ENCODE peak calls at places on chromosomes 11 and 22, in six cellular contexts. P is endothelial cell of umbilical vein, K is HCT116, X is GM23338, H is GM12878, L is HepG2. A is an unnamed sample.

GRCh38 chr11:120471131-120471530 is 40.4 kb upstream of the GRIK4 start:
- DNase-seq in P (no peak), K (no peak), X (no peak), H (no peak), L (no peak), A (no peak)

GRCh38 chr11:3838504-3838903 is 2.3 kb downstream of the RHOG start:
- DNase-seq in P (no peak), K (no peak), X (no peak), H (no peak), L (no peak), A (no peak)

GRCh38 chr11:46918087-46918751 is at the start of gene LRP4:
- DNase-seq in P (no peak), K (no peak), X (peak), H (no peak), L (no peak), A (no peak)

GRCh38 chr11:67563354-67564114 is 20.1 kb upstream of the GSTP1 start:
- DNase-seq in P (peak), K (peak), X (no peak), H (no peak), L (no peak), A (no peak)

GRCh38 chr22:26847816-26848215 is 190.4 kb downstream of the MIAT start:
- DNase-seq in P (no peak), K (no peak), X (no peak), H (no peak), L (no peak), A (no peak)

GRCh38 chr11:19766810-19767209 is 54.2 kb downstream of the NAV2 start:
- DNase-seq in P (no peak), K (no peak), X (no peak), H (no peak), L (no peak), A (no peak)

GRCh38 chr11:13337986-13338436 is 60.4 kb downstream of the BMAL1 start:
- DNase-seq in P (peak), K (no peak), X (no peak), H (no peak), L (no peak), A (no peak)

GRCh38 chr22:44336962-44337657 is 24.4 kb upstream of the SHISAL1 start:
- DNase-seq in P (no peak), K (no peak), X (peak), H (no peak), L (no peak), A (no peak)

GRCh38 chr11:121613724-121614123 is 161.0 kb upstream of the SORL1-AS1 start:
- DNase-seq in P (peak), K (no peak), X (no peak), H (no peak), L (no peak), A (no peak)

GRCh38 chr11:81444306-81444705 is 1289.4 kb downstream of the FAM181B start:
- DNase-seq in P (no peak), K (no peak), X (peak), H (no peak), L (no peak), A (no peak)

GRCh38 chr11:32434387-32435151 is 770 bp downstream of the WT1 start:
- DNase-seq in P (no peak), K (no peak), X (peak), H (no peak), L (peak), A (no peak)

GRCh38 chr22:20264614-20265452 is 3.3 kb downstream of the RTN4R start:
- DNase-seq in P (no peak), K (no peak), X (no peak), H (no peak), L (peak), A (no peak)

GRCh38 chr22:20271114-20271994 is 3.2 kb upstream of the RTN4R start:
- DNase-seq in P (no peak), K (no peak), X (no peak), H (no peak), L (no peak), A (no peak)

GRCh38 chr22:20268350-20269012 is 363 bp upstream of the RTN4R start:
- DNase-seq in P (peak), K (peak), X (peak), H (no peak), L (peak), A (no peak)

GRCh38 chr22:20268289-20268349 is at the start of gene RTN4R:
- DNase-seq in P (no peak), K (no peak), X (no peak), H (no peak), L (no peak), A (no peak)

GRCh38 chr22:20267441-20268288 is 453 bp downstream of the RTN4R start:
- DNase-seq in P (no peak), K (no peak), X (peak), H (no peak), L (no peak), A (no peak)
- TF ChIP-seq EZH2 in P (no peak), K (no peak), X (no peak), H (no peak), L (no peak), A (no peak)

GRCh38 chr11:61587951-61588695 is 7.2 kb upstream of the SYT7 start:
- DNase-seq in P (peak), K (peak), X (peak), H (no peak), L (no peak), A (no peak)
- H3K4me3 ChIP-seq in P (no peak), K (peak), X (peak), H (no peak), L (peak), A (peak)

GRCh38 chr11:1460396-1460795 is 26.2 kb downstream of the MOB2 start:
- DNase-seq in P (no peak), K (no peak), X (no peak), H (no peak), L (no peak), A (no peak)
- TF ChIP-seq POLR2AphosphoS5 in P (no peak), K (no peak), X (no peak), H (no peak), L (no peak), A (no peak)

DNA sequence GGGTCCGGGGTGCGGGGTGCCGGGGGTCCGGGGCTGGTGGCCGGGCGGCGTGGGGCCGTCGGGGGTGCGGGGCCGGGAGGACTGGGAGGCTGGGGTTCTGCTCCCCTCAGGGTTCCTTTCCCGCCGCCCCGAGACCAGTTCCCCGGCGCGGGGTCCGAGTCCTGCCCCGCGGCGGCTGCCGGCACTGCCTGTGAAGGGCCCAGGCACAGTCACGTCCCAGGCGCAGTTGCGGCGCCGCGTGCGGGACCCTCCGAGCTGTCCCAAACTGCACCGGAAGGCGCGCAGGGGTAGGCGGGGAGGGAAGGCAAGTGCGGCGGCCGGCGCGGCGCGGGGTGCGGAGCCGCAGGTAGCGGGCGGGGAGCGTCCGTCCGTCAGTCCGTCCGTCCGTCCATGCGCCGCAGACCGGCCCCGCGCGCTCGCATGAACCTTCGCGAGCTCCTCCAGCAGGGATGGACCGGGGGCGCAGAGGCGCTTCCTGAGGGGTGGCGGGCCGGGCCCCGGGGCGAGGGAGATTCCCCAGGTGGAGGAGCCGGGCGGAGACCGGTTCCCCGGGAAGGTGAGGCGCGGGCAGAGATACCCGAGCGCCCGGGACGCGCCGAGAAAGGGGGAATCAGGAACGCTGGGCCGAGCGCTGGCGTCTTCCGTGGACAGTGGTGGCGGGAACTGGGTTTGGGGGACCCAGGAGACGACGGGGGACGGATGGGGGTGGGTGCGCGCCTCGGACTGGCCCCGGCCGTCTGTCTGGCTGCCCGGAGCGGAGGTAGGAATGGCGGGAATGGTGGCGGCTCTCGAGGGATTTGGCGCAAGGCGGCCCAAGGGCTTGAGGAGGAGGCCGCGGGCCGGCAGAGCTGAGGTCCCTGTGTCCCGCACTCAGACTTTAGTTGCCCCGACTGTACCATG is 3.1 kb upstream of the ADORA2A start:
- DNase-seq in P (no peak), K (no peak), X (peak), H (no peak), L (no peak), A (no peak)
- TF ChIP-seq EZH2 in P (no peak), K (no peak), X (no peak), H (no peak), L (no peak), A (no peak)

DNA sequence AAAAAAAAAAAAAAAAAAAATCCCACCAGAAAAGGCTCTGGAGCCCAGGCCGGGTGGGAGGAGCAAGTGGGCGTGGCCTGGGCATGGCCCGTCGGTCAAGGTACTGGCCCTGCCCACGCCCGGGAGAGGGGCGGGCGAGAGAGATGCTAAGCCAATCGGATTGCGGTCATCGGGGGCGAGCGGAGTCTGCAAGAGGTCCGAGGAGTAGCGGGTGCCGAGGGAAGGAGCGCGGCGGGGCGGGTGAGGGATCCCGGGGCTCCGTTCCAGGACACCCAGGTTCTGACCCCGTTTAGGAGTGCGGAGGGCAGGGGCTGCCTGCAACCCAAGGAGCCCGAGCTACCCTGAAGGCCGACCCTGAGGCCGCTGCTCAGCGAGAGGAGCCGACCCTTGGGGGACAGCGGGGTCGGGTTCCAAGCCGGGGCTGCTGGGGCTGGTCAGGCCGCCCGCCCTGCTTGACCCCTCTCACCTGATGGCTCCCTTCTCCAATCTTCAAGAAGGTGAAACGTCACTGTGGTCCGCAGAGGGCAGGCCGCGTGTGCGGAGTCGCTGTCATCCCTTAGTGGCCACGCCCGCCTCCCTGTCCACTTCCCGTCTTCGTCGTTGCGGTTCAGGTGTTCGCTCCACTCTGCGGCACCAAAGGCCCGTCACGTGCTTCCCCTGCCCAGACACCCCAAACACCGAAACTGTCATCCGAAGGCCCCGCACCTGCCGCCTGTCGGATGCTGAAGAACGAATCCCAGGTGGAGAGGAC is 11.1 kb upstream of the TAB1 start:
- DNase-seq in P (peak), K (peak), X (peak), H (no peak), L (peak), A (no peak)
- H3K4me3 ChIP-seq in P (peak), K (peak), X (peak), H (peak), L (peak), A (no peak)